ENCODE peak calls at places on chromosomes 7 and 10, in nine cellular contexts. L, Z, B, I, K, V, X, Q and O are unnamed samples.

GRCh38 chr7:1855396-1856160 is 185.5 kb downstream of the ELFN1 start:
- DNase-seq in I (peak), X (no peak), L (no peak), Q (no peak), K (no peak), Z (no peak), V (no peak), B (no peak), O (no peak)

GRCh38 chr7:116167177-116167576 is 43.2 kb upstream of the TES start:
- DNase-seq in Q (no peak), Z (no peak), L (no peak), X (no peak), I (no peak), B (no peak), V (no peak), K (no peak), O (no peak)

GRCh38 chr7:156466955-156467625 is 173.5 kb upstream of the RNF32 start:
- DNase-seq in Q (no peak), B (no peak), Z (no peak), I (no peak), K (no peak), X (no peak), V (no peak), L (no peak), O (no peak)

GRCh38 chr10:89414146-89414878 is at the start of gene IFIT5:
- DNase-seq in Z (peak), Q (peak), B (peak), L (peak), I (peak), K (peak), X (peak), V (peak), O (peak)

GRCh38 chr7:50775826-50776225 is 6.9 kb downstream of the GRB10 start:
- DNase-seq in Q (no peak), V (no peak), X (no peak), Z (no peak), K (no peak), I (no peak), B (no peak), L (no peak), O (no peak)

GRCh38 chr10:112336556-112337201 is 37.2 kb upstream of the ACSL5 start:
- DNase-seq in V (no peak), L (no peak), B (peak), Z (peak), K (no peak), I (no peak), Q (no peak), X (no peak), O (no peak)

GRCh38 chr7:103856929-103857328 is 132.5 kb downstream of the RELN start:
- DNase-seq in Z (no peak), L (no peak), K (no peak), Q (no peak), X (no peak), V (no peak), I (no peak), B (no peak), O (no peak)

GRCh38 chr7:90629306-90629918 is 33.3 kb downstream of the CDK14 start:
- DNase-seq in K (peak), X (peak), Z (peak), Q (no peak), I (no peak), B (peak), V (no peak), L (peak), O (peak)

GRCh38 chr7:128078309-128078708 is 47.1 kb upstream of the LRRC4 start:
- DNase-seq in B (no peak), Q (no peak), K (no peak), Z (no peak), I (no peak), L (no peak), X (no peak), V (no peak), O (no peak)

GRCh38 chr10:89810908-89811515 is 109.6 kb downstream of the KIF20B start:
- DNase-seq in B (no peak), Z (no peak), I (no peak), Q (no peak), X (no peak), V (no peak), L (no peak), K (no peak), O (no peak)

GRCh38 chr10:29627201-29628105 is 7.3 kb downstream of the SVIL start:
- DNase-seq in V (no peak), X (no peak), Q (no peak), B (peak), L (no peak), I (no peak), K (no peak), Z (peak), O (no peak)

GRCh38 chr7:120272261-120272895 is 597 bp upstream of the KCND2 start:
- DNase-seq in K (peak), L (peak), Z (peak), Q (no peak), I (no peak), X (peak), B (peak), V (no peak), O (peak)

GRCh38 chr10:3775671-3776551 is 9.1 kb downstream of the KLF6 start:
- DNase-seq in X (no peak), B (peak), I (no peak), Q (no peak), K (no peak), L (peak), V (no peak), Z (peak), O (no peak)

GRCh38 chr7:138116156-138116555 is 39.9 kb downstream of the AKR1D1 start:
- DNase-seq in X (no peak), Z (peak), I (no peak), B (peak), V (no peak), L (no peak), Q (no peak), K (no peak), O (peak)

GRCh38 chr10:120421250-120421649 is 35.8 kb upstream of the PLPP4 start:
- DNase-seq in I (no peak), K (no peak), X (no peak), V (no peak), B (no peak), Z (no peak), Q (no peak), L (no peak), O (no peak)

GRCh38 chr7:17185690-17186070 is 112.8 kb upstream of the AHR start:
- DNase-seq in X (peak), I (no peak), V (no peak), K (no peak), Z (peak), Q (no peak), B (peak), L (peak), O (peak)

GRCh38 chr7:137772748-137773147 is 74.0 kb downstream of the DGKI start:
- DNase-seq in I (no peak), L (peak), K (no peak), X (no peak), B (peak), Z (peak), Q (no peak), V (no peak), O (peak)

GRCh38 chr10:72008096-72008933 is 44.1 kb downstream of the CHST3 start:
- DNase-seq in V (no peak), I (no peak), L (no peak), K (no peak), X (no peak), B (no peak), Z (no peak), Q (no peak), O (no peak)

GRCh38 chr10:49076741-49077521 is 38.4 kb downstream of the VSTM4 start:
- DNase-seq in I (no peak), Z (no peak), B (no peak), Q (no peak), X (peak), L (peak), V (no peak), K (no peak), O (no peak)

GRCh38 chr7:139918488-139918887 is 89.4 kb downstream of the TBXAS1 start:
- DNase-seq in X (no peak), L (no peak), V (no peak), I (no peak), B (peak), K (no peak), Q (no peak), Z (no peak), O (no peak)

GRCh38 chr10:89158446-89158845 is 48.7 kb downstream of the CH25H start:
- DNase-seq in Z (peak), I (no peak), B (no peak), X (no peak), Q (no peak), L (no peak), K (no peak), V (no peak), O (peak)

GRCh38 chr10:102231357-102232318 is 5.5 kb downstream of the ELOVL3 start:
- DNase-seq in V (peak), X (peak), I (no peak), L (no peak), Z (peak), K (peak), B (peak), Q (peak), O (no peak)

GRCh38 chr7:26369519-26370385 is 78.1 kb downstream of the SNX10 start:
- DNase-seq in Z (peak), X (peak), Q (no peak), B (peak), L (peak), I (no peak), V (peak), K (peak), O (peak)

GRCh38 chr7:11831383-11831726 is 643 bp downstream of the THSD7A start:
- DNase-seq in B (peak), K (peak), X (no peak), Z (peak), Q (no peak), V (no peak), L (peak), I (no peak), O (no peak)

GRCh38 chr10:103192089-103192450 is 1.0 kb downstream of the NT5C2 start:
- DNase-seq in K (no peak), V (no peak), L (peak), X (peak), B (no peak), Q (no peak), Z (peak), I (no peak), O (no peak)

GRCh38 chr10:86931872-86932271 is 25.5 kb downstream of the MMRN2 start:
- DNase-seq in Q (no peak), L (no peak), K (no peak), I (no peak), X (no peak), V (no peak), B (peak), Z (peak), O (no peak)

GRCh38 chr10:105952153-105952552 is 1212.4 kb downstream of the SORCS1 start:
- DNase-seq in K (no peak), I (no peak), L (no peak), Z (peak), X (peak), V (no peak), Q (no peak), B (peak), O (peak)

GRCh38 chr10:63921932-63922713 is 400.9 kb downstream of the REEP3 start:
- DNase-seq in X (no peak), Z (peak), I (no peak), L (no peak), B (no peak), K (no peak), V (no peak), Q (no peak), O (no peak)

GRCh38 chr7:24786941-24787340 is 29.7 kb upstream of the GSDME start:
- DNase-seq in L (peak), V (no peak), I (no peak), X (no peak), Q (no peak), Z (peak), B (peak), K (peak), O (peak)

GRCh38 chr7:45237788-45238461 is 80.3 kb downstream of the RAMP3 start:
- DNase-seq in X (no peak), B (no peak), V (no peak), L (no peak), K (no peak), Q (no peak), Z (no peak), I (no peak), O (no peak)